ENCODE peak calls at places on chromosomes 13 and 19, in four cellular contexts. One of them, this sample, is unnamed.

GRCh38 chr19:7294571-7295212 is 478 bp upstream of the INSR start:
- DNase-seq in NCI-H774: no peak
- DNase-seq in central memory CD4-positive, alpha-beta T cell: no peak
- DNase-seq in substantia nigra: peak
- DNase-seq in this sample: peak

GRCh38 chr19:29527500-29528328 is 1.9 kb downstream of the VSTM2B start:
- DNase-seq in NCI-H774: no peak
- DNase-seq in central memory CD4-positive, alpha-beta T cell: no peak
- DNase-seq in substantia nigra: no peak
- DNase-seq in this sample: no peak

GRCh38 chr13:40187324-40187795 is 479.1 kb downstream of the FOXO1 start:
- DNase-seq in NCI-H774: no peak
- DNase-seq in central memory CD4-positive, alpha-beta T cell: peak
- DNase-seq in substantia nigra: no peak
- DNase-seq in this sample: no peak

GRCh38 chr19:5966215-5966614 is 11.7 kb downstream of the RANBP3 start:
- DNase-seq in NCI-H774: no peak
- DNase-seq in central memory CD4-positive, alpha-beta T cell: no peak
- DNase-seq in substantia nigra: no peak
- DNase-seq in this sample: peak

GRCh38 chr13:83733293-83733692 is 149.0 kb downstream of the SLITRK1 start:
- DNase-seq in NCI-H774: no peak
- DNase-seq in central memory CD4-positive, alpha-beta T cell: no peak
- DNase-seq in substantia nigra: no peak
- DNase-seq in this sample: no peak

GRCh38 chr19:33447336-33448158 is 74.0 kb downstream of the CEBPG start:
- DNase-seq in NCI-H774: no peak
- DNase-seq in central memory CD4-positive, alpha-beta T cell: no peak
- DNase-seq in substantia nigra: no peak
- DNase-seq in this sample: no peak

GRCh38 chr19:4108767-4109625 is 14.9 kb downstream of the MAP2K2 start:
- DNase-seq in NCI-H774: no peak
- DNase-seq in central memory CD4-positive, alpha-beta T cell: peak
- DNase-seq in substantia nigra: no peak
- DNase-seq in this sample: no peak

GRCh38 chr19:51511353-51511752 is 9.8 kb upstream of the SIGLEC12 start:
- DNase-seq in NCI-H774: no peak
- DNase-seq in central memory CD4-positive, alpha-beta T cell: no peak
- DNase-seq in substantia nigra: no peak
- DNase-seq in this sample: no peak

GRCh38 chr19:3405261-3405653 is 38.9 kb downstream of the NFIC start:
- DNase-seq in NCI-H774: no peak
- DNase-seq in central memory CD4-positive, alpha-beta T cell: no peak
- DNase-seq in substantia nigra: no peak
- DNase-seq in this sample: no peak

GRCh38 chr13:30072818-30073186 is 222.4 kb upstream of the UBL3 start:
- DNase-seq in NCI-H774: no peak
- DNase-seq in central memory CD4-positive, alpha-beta T cell: no peak
- DNase-seq in substantia nigra: no peak
- DNase-seq in this sample: no peak

GRCh38 chr13:112226320-112227002 is 149.7 kb upstream of the SPACA7 start:
- DNase-seq in NCI-H774: no peak
- DNase-seq in central memory CD4-positive, alpha-beta T cell: no peak
- DNase-seq in substantia nigra: no peak
- DNase-seq in this sample: no peak

GRCh38 chr13:96491103-96491502 is 401.2 kb downstream of the HS6ST3 start:
- DNase-seq in NCI-H774: no peak
- DNase-seq in central memory CD4-positive, alpha-beta T cell: no peak
- DNase-seq in substantia nigra: no peak
- DNase-seq in this sample: no peak

GRCh38 chr19:19120308-19121156 is 17.7 kb downstream of the TMEM161A start:
- DNase-seq in NCI-H774: no peak
- DNase-seq in central memory CD4-positive, alpha-beta T cell: no peak
- DNase-seq in substantia nigra: no peak
- DNase-seq in this sample: peak

GRCh38 chr19:2042485-2043268 is 8.4 kb downstream of the MKNK2 start:
- DNase-seq in NCI-H774: no peak
- DNase-seq in central memory CD4-positive, alpha-beta T cell: no peak
- DNase-seq in substantia nigra: no peak
- DNase-seq in this sample: no peak

This sample was measured in cardiac muscle cell.